ENCODE peak calls at places on chromosomes 11 and 22, in ten cellular contexts. H is cardiac fibroblast; R is uterus; D is colonic mucosa; W is Peyer's patch; J is psoas muscle; P is CD4-positive, alpha-beta T cell; K is AG04450; E is HFF-Myc; A is fibroblast of pulmonary artery. V is an unnamed sample.

GRCh38 chr11:65425105-65425970 is 2.7 kb downstream of the NEAT1 start:
- DNase-seq in H (peak), R (peak), D (peak), W (peak), J (no peak), P (peak), K (no peak), E (no peak), A (peak), V (peak)

GRCh38 chr11:27902981-27903624 is 202.8 kb upstream of the BDNF start:
- DNase-seq in H (no peak), R (no peak), D (no peak), W (no peak), J (no peak), P (no peak), K (no peak), E (no peak), A (peak), V (peak)

GRCh38 chr11:2771758-2772466 is 72.1 kb upstream of the KCNQ1OT1 start:
- DNase-seq in H (no peak), R (peak), D (peak), W (peak), J (no peak), P (no peak), K (no peak), E (no peak), A (no peak), V (no peak)

GRCh38 chr22:19877626-19878339 is 23.1 kb upstream of the GNB1L start:
- DNase-seq in H (peak), R (peak), D (no peak), W (peak), J (no peak), P (no peak), K (no peak), E (no peak), A (no peak), V (no peak)

GRCh38 chr11:67544591-67545242 is 21.5 kb upstream of the CABP2 start:
- DNase-seq in H (no peak), R (no peak), D (peak), W (no peak), J (no peak), P (no peak), K (no peak), E (no peak), A (no peak), V (no peak)

GRCh38 chr11:125373426-125374391 is 122.4 kb downstream of the FEZ1 start:
- DNase-seq in H (peak), R (no peak), D (no peak), W (no peak), J (no peak), P (no peak), K (no peak), E (no peak), A (peak), V (no peak)

GRCh38 chr11:70933986-70934583 is 318.3 kb downstream of the SHANK2 start:
- DNase-seq in H (no peak), R (no peak), D (no peak), W (no peak), J (no peak), P (no peak), K (no peak), E (no peak), A (no peak), V (no peak)

GRCh38 chr11:8018742-8019631 is 31.9 kb downstream of the EIF3F start:
- DNase-seq in H (peak), R (peak), D (peak), W (peak), J (peak), P (peak), K (peak), E (peak), A (peak), V (no peak)

GRCh38 chr11:106585061-106585460 is 433.2 kb downstream of the GUCY1A2 start:
- DNase-seq in H (peak), R (no peak), D (no peak), W (no peak), J (no peak), P (no peak), K (no peak), E (peak), A (peak), V (peak)

GRCh38 chr22:20089226-20089976 is 9.4 kb downstream of the DGCR8 start:
- DNase-seq in H (no peak), R (no peak), D (no peak), W (no peak), J (no peak), P (no peak), K (no peak), E (no peak), A (no peak), V (no peak)

GRCh38 chr22:37331034-37331428 is 48.7 kb downstream of the CYTH4 start:
- DNase-seq in H (peak), R (no peak), D (no peak), W (no peak), J (no peak), P (no peak), K (peak), E (no peak), A (peak), V (no peak)

GRCh38 chr11:120210651-120211521 is at the start of gene OAF:
- DNase-seq in H (peak), R (peak), D (peak), W (peak), J (peak), P (peak), K (peak), E (peak), A (peak), V (no peak)

GRCh38 chr11:72308226-72309073 is 64.5 kb upstream of the PHOX2A start:
- DNase-seq in H (peak), R (peak), D (no peak), W (no peak), J (no peak), P (no peak), K (peak), E (peak), A (peak), V (peak)

GRCh38 chr11:17267576-17267975 is 9.0 kb upstream of the NUCB2 start:
- DNase-seq in H (no peak), R (no peak), D (no peak), W (no peak), J (no peak), P (no peak), K (no peak), E (peak), A (peak), V (no peak)

GRCh38 chr11:64053699-64054098 is 18.0 kb downstream of the FLRT1 start:
- DNase-seq in H (no peak), R (no peak), D (no peak), W (no peak), J (no peak), P (no peak), K (no peak), E (no peak), A (no peak), V (no peak)

GRCh38 chr22:23401111-23401909 is 178.8 kb downstream of the IGLL1 start:
- DNase-seq in H (peak), R (no peak), D (no peak), W (peak), J (no peak), P (no peak), K (peak), E (peak), A (peak), V (peak)

GRCh38 chr22:25402501-25403283 is 161.8 kb upstream of the GRK3 start:
- DNase-seq in H (peak), R (peak), D (peak), W (no peak), J (no peak), P (no peak), K (no peak), E (no peak), A (peak), V (no peak)

GRCh38 chr11:107711861-107712260 is at the start of gene SLN:
- DNase-seq in H (no peak), R (no peak), D (no peak), W (no peak), J (no peak), P (no peak), K (no peak), E (no peak), A (no peak), V (no peak)

GRCh38 chr22:26590525-26590858 is 560 bp upstream of the TPST2 start:
- DNase-seq in H (peak), R (no peak), D (peak), W (no peak), J (no peak), P (no peak), K (no peak), E (no peak), A (peak), V (no peak)

GRCh38 chr11:3183523-3183922 is 18.4 kb upstream of the OSBPL5 start:
- DNase-seq in H (no peak), R (no peak), D (no peak), W (no peak), J (no peak), P (no peak), K (no peak), E (no peak), A (no peak), V (no peak)

GRCh38 chr11:37115963-37116362 is 517.9 kb upstream of the RAG2 start:
- DNase-seq in H (no peak), R (no peak), D (no peak), W (no peak), J (no peak), P (no peak), K (no peak), E (no peak), A (no peak), V (no peak)

GRCh38 chr11:1233351-1234053 is 10.6 kb downstream of the MUC5B start:
- DNase-seq in H (no peak), R (no peak), D (peak), W (no peak), J (peak), P (no peak), K (no peak), E (no peak), A (no peak), V (no peak)

GRCh38 chr11:75715688-75716087 is 1.9 kb upstream of the MOGAT2 start:
- DNase-seq in H (no peak), R (no peak), D (peak), W (no peak), J (no peak), P (no peak), K (no peak), E (no peak), A (no peak), V (no peak)

GRCh38 chr11:126561327-126561893 is 205.9 kb downstream of the ST3GAL4 start:
- DNase-seq in H (peak), R (no peak), D (peak), W (no peak), J (no peak), P (peak), K (peak), E (peak), A (peak), V (no peak)

GRCh38 chr11:126039485-126040271 is 23.0 kb downstream of the CDON start:
- DNase-seq in H (no peak), R (no peak), D (no peak), W (no peak), J (no peak), P (no peak), K (no peak), E (no peak), A (no peak), V (no peak)

GRCh38 chr11:118841469-118842222 is 42.0 kb upstream of the CXCR5 start:
- DNase-seq in H (no peak), R (no peak), D (no peak), W (peak), J (no peak), P (peak), K (no peak), E (no peak), A (no peak), V (no peak)

GRCh38 chr22:23790819-23791736 is 4.3 kb downstream of the SMARCB1 start:
- DNase-seq in H (peak), R (peak), D (no peak), W (no peak), J (no peak), P (no peak), K (no peak), E (peak), A (peak), V (peak)

GRCh38 chr11:58880625-58881024 is 36.1 kb upstream of the GLYATL2 start:
- DNase-seq in H (no peak), R (no peak), D (no peak), W (no peak), J (no peak), P (no peak), K (no peak), E (no peak), A (no peak), V (no peak)

GRCh38 chr22:39374801-39375200 is 24.8 kb upstream of the TAB1 start:
- DNase-seq in H (no peak), R (no peak), D (no peak), W (no peak), J (no peak), P (no peak), K (no peak), E (no peak), A (no peak), V (no peak)

GRCh38 chr11:65863889-65864757 is 3.9 kb downstream of the MUS81 start:
- DNase-seq in H (no peak), R (peak), D (no peak), W (no peak), J (no peak), P (no peak), K (no peak), E (no peak), A (no peak), V (no peak)

GRCh38 chr11:30452114-30452513 is 129.2 kb downstream of the ARL14EP start:
- DNase-seq in H (no peak), R (no peak), D (no peak), W (no peak), J (no peak), P (no peak), K (no peak), E (no peak), A (no peak), V (no peak)

GRCh38 chr22:32775957-32776356 is 25.5 kb upstream of the TIMP3 start:
- DNase-seq in H (no peak), R (no peak), D (no peak), W (no peak), J (no peak), P (no peak), K (no peak), E (no peak), A (no peak), V (no peak)

GRCh38 chr22:29032014-29032475 is 29.6 kb downstream of the C22orf31 start:
- DNase-seq in H (peak), R (no peak), D (no peak), W (no peak), J (no peak), P (no peak), K (no peak), E (no peak), A (no peak), V (no peak)

GRCh38 chr22:29031236-29031982 is 30.2 kb downstream of the C22orf31 start:
- DNase-seq in H (peak), R (peak), D (peak), W (peak), J (peak), P (no peak), K (peak), E (peak), A (peak), V (peak)

GRCh38 chr22:29030016-29030617 is 31.5 kb downstream of the C22orf31 start:
- DNase-seq in H (peak), R (no peak), D (peak), W (no peak), J (no peak), P (no peak), K (no peak), E (no peak), A (peak), V (peak)

GRCh38 chr22:29030618-29031235 is 30.9 kb downstream of the C22orf31 start:
- DNase-seq in H (peak), R (peak), D (peak), W (peak), J (peak), P (no peak), K (no peak), E (peak), A (peak), V (peak)

DNA sequence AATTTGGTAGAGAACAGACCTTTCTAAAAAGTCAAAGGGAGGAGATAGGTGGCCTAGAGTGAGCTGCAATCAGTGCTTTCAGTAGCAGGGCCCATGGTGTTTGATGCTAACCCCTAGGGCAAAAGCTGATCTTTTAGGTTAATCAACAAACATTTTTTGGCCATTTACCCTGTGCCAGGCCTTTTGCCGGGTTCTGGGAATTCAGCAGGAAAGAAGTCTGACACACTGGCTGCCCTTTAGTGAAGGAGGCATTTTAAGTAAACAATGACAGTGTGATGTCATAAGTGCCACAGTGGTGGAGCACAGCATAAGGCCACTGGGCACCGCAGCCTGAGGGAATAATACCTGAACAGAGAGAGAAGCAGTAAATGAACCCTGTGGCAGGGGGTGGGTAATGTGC is 29.0 kb downstream of the C22orf31 start:
- DNase-seq in H (peak), R (peak), D (no peak), W (no peak), J (no peak), P (no peak), K (no peak), E (no peak), A (peak), V (no peak)
- TF ChIP-seq CTCF in H (no peak), R (no peak), D (no peak), W (no peak), J (no peak), P (no peak), K (no peak), E (no peak), A (no peak), V (no peak)

GRCh38 chr11:116605543-116605942 is 167.2 kb downstream of the BUD13 start:
- DNase-seq in H (peak), R (no peak), D (peak), W (no peak), J (no peak), P (no peak), K (no peak), E (peak), A (peak), V (no peak)
- TF ChIP-seq CTCF in H (peak), R (no peak), D (no peak), W (peak), J (no peak), P (no peak), K (peak), E (peak), A (peak), V (peak)

DNA sequence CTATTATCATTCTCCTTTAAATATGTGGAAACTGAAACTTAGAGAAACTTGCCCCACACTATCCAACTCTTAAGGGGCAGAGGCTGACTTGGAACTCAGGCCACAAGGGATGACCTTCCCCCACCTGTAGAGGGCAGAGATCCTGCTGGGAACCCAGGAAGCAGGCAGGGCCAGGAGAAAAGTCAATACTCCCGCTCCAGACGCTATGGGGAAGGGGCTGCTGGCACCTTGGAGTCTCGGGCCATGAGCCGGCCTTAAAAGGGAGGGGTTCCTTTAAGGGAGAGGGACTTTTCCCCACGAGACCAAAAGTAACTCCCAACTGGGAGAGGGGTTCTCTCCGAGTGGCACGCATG is 620 bp upstream of the ANO5 start:
- DNase-seq in H (no peak), R (no peak), D (peak), W (peak), J (no peak), P (no peak), K (no peak), E (no peak), A (no peak), V (no peak)
- TF ChIP-seq CTCF in H (no peak), R (no peak), D (no peak), W (peak), J (peak), P (no peak), K (no peak), E (no peak), A (no peak), V (no peak)

DNA sequence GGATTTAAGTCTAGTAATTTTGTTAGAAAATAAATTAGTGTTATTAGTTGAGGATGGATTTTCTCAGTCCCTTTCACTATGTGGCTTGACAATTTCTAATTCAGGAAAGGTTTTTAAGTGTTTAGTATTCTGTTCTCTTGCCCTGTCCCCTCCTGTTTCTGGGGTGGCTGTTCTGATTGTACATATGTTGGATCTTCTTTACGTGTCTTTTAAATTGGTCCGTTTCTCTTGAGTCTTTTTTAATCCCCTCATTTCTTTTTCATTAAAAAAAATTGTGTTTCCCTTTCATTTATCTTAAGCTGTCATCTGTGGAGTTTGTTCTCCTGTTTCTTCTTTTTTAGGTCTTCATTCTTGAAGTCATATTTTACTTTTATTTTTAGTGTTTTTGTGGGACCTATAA is 12.5 kb downstream of the ZBED4 start:
- DNase-seq in H (no peak), R (no peak), D (no peak), W (no peak), J (no peak), P (no peak), K (no peak), E (no peak), A (no peak), V (no peak)
- TF ChIP-seq CTCF in H (no peak), R (no peak), D (no peak), W (no peak), J (no peak), P (no peak), K (no peak), E (no peak), A (no peak), V (no peak)

GRCh38 chr11:69674886-69675714 is at the start of gene LTO1:
- DNase-seq in H (peak), R (peak), D (peak), W (peak), J (peak), P (peak), K (peak), E (peak), A (peak), V (peak)
- TF ChIP-seq CTCF in H (no peak), R (no peak), D (no peak), W (no peak), J (no peak), P (no peak), K (no peak), E (no peak), A (no peak), V (no peak)